ENCODE peak calls at places on chromosomes 7 and 10, in eight cellular contexts. V, B, F, P, K, N, M and X are unnamed samples.

GRCh38 chr10:99612167-99612831 is 7.9 kb downstream of the SLC25A28 start:
- DNase-seq in F (peak), V (peak), M (no peak), N (peak), K (peak), B (no peak), P (peak), X (peak)

GRCh38 chr10:94076325-94076841 is 82.7 kb downstream of the PLCE1 start:
- DNase-seq in M (peak), N (peak), V (no peak), B (no peak), P (no peak), K (peak), F (no peak), X (peak)

GRCh38 chr7:26360606-26361005 is 68.9 kb downstream of the SNX10 start:
- DNase-seq in M (no peak), V (peak), K (no peak), F (no peak), P (no peak), B (no peak), N (no peak), X (no peak)

GRCh38 chr10:61898435-61898778 is 3.1 kb upstream of the ARID5B start:
- DNase-seq in V (peak), F (peak), P (no peak), M (no peak), K (peak), B (no peak), N (no peak), X (peak)

GRCh38 chr7:16416289-16417282 is 4.8 kb downstream of the CRPPA start:
- DNase-seq in V (no peak), M (peak), B (no peak), P (no peak), K (no peak), N (peak), F (no peak), X (no peak)

GRCh38 chr7:16758634-16759602 is 5.4 kb downstream of the TSPAN13 start:
- DNase-seq in K (no peak), N (no peak), B (no peak), P (no peak), M (no peak), F (peak), V (peak), X (no peak)

GRCh38 chr10:59857049-59857448 is 49.3 kb downstream of the CCDC6 start:
- DNase-seq in K (no peak), M (no peak), V (no peak), B (no peak), N (no peak), P (no peak), F (no peak), X (no peak)

GRCh38 chr10:12412671-12413368 is 63.5 kb downstream of the CAMK1D start:
- DNase-seq in M (no peak), K (no peak), B (no peak), F (no peak), V (no peak), N (no peak), P (no peak), X (peak)

GRCh38 chr7:86301301-86301700 is 342.4 kb upstream of the GRM3 start:
- DNase-seq in K (no peak), F (no peak), B (no peak), M (no peak), N (no peak), V (no peak), P (no peak), X (no peak)

GRCh38 chr10:20147679-20148078 is 331.4 kb downstream of the PLXDC2 start:
- DNase-seq in V (no peak), P (no peak), B (no peak), M (no peak), N (peak), F (no peak), K (no peak), X (no peak)

GRCh38 chr7:23393636-23394035 is 76.7 kb downstream of the IGF2BP3 start:
- DNase-seq in P (no peak), N (no peak), M (no peak), F (no peak), V (no peak), K (no peak), B (no peak), X (no peak)

GRCh38 chr10:31490858-31491504 is 172.0 kb downstream of the ZEB1 start:
- DNase-seq in B (no peak), P (no peak), V (peak), M (no peak), N (peak), K (no peak), F (peak), X (no peak)

GRCh38 chr10:87771871-87772500 is 46.0 kb downstream of the ATAD1 start:
- DNase-seq in B (no peak), N (peak), F (peak), M (no peak), V (peak), P (no peak), K (no peak), X (peak)

GRCh38 chr7:130941322-130942210 is 207.6 kb upstream of the KLF14 start:
- DNase-seq in F (peak), K (no peak), N (peak), P (no peak), V (peak), M (no peak), B (no peak), X (no peak)

GRCh38 chr10:113064039-113064438 is 114.0 kb downstream of the TCF7L2 start:
- DNase-seq in K (no peak), F (no peak), V (no peak), P (no peak), M (no peak), N (no peak), B (no peak), X (no peak)

GRCh38 chr10:98790817-98791216 is 344.1 kb upstream of the HPS1 start:
- DNase-seq in F (peak), P (peak), M (no peak), N (no peak), B (no peak), K (peak), V (peak), X (peak)

GRCh38 chr7:92778972-92779371 is 57.4 kb downstream of the CDK6 start:
- DNase-seq in N (no peak), M (peak), F (peak), V (no peak), P (no peak), B (no peak), K (no peak), X (no peak)

GRCh38 chr10:34727595-34728033 is 87.5 kb downstream of the PARD3 start:
- DNase-seq in N (no peak), M (no peak), F (no peak), B (no peak), K (no peak), V (no peak), P (no peak), X (no peak)

GRCh38 chr7:101784275-101785127 is 32.9 kb upstream of the CUX1 start:
- DNase-seq in B (no peak), N (no peak), V (no peak), K (no peak), F (no peak), M (peak), P (no peak), X (no peak)

GRCh38 chr7:1384113-1384415 is 75.2 kb downstream of the MICALL2 start:
- DNase-seq in V (no peak), F (no peak), K (no peak), B (no peak), N (no peak), M (no peak), P (no peak), X (no peak)

GRCh38 chr7:35035511-35035921 is 1.8 kb downstream of the DPY19L1 start:
- DNase-seq in F (peak), B (no peak), N (peak), P (no peak), M (no peak), K (peak), V (peak), X (peak)

GRCh38 chr10:63120554-63120953 is 12.6 kb upstream of the NRBF2 start:
- DNase-seq in K (peak), V (no peak), M (peak), N (peak), F (no peak), P (no peak), B (no peak), X (peak)

GRCh38 chr10:104350146-104350635 is 3.4 kb upstream of the CFAP58 start:
- DNase-seq in V (peak), F (peak), B (no peak), N (peak), M (no peak), K (peak), P (no peak), X (peak)

GRCh38 chr7:105806592-105807266 is 69.7 kb downstream of the ATXN7L1 start:
- DNase-seq in M (no peak), F (peak), N (peak), V (peak), K (no peak), P (peak), B (peak), X (no peak)

GRCh38 chr7:99267530-99268360 is 4.9 kb upstream of the MYH16 start:
- DNase-seq in B (no peak), V (no peak), K (no peak), N (peak), M (peak), P (no peak), F (no peak), X (no peak)

GRCh38 chr10:92146072-92146471 is 144.8 kb downstream of the CPEB3 start:
- DNase-seq in M (no peak), F (no peak), B (no peak), N (no peak), V (no peak), K (no peak), P (no peak), X (no peak)

GRCh38 chr10:119567978-119568377 is 25.5 kb upstream of the RGS10 start:
- DNase-seq in K (no peak), P (peak), N (no peak), B (no peak), V (no peak), M (no peak), F (peak), X (no peak)

GRCh38 chr10:79125092-79125491 is 56.3 kb downstream of the ZMIZ1 start:
- DNase-seq in V (no peak), B (no peak), M (no peak), P (no peak), N (no peak), F (no peak), K (peak), X (peak)

GRCh38 chr10:35765996-35766395 is 123.9 kb upstream of the FZD8 start:
- DNase-seq in M (no peak), P (no peak), N (no peak), B (no peak), V (no peak), F (no peak), K (no peak), X (no peak)

GRCh38 chr7:99597762-99598501 is at the start of gene TMEM225B:
- DNase-seq in P (no peak), M (no peak), V (no peak), K (no peak), N (no peak), B (no peak), F (no peak), X (no peak)

GRCh38 chr10:67839957-67840356 is 2.0 kb upstream of the DNAJC12 start:
- DNase-seq in B (no peak), K (no peak), F (no peak), M (no peak), P (no peak), N (peak), V (no peak), X (no peak)

GRCh38 chr7:33459340-33459751 is 330.0 kb downstream of the BBS9 start:
- DNase-seq in P (no peak), F (peak), N (peak), V (no peak), B (no peak), K (peak), M (peak), X (peak)

GRCh38 chr10:73889014-73889413 is 14.7 kb upstream of the CAMK2G start:
- DNase-seq in K (peak), N (peak), M (peak), P (no peak), B (no peak), V (peak), F (no peak), X (peak)

GRCh38 chr10:127492607-127493250 is 56.4 kb upstream of the NPS start:
- DNase-seq in P (no peak), B (no peak), M (no peak), N (no peak), F (no peak), K (no peak), V (no peak), X (no peak)

GRCh38 chr10:60937784-60938654 is 6.0 kb downstream of the RHOBTB1 start:
- DNase-seq in N (peak), B (no peak), P (no peak), M (no peak), K (no peak), V (no peak), F (no peak), X (no peak)

GRCh38 chr7:102978280-102978679 is 65.5 kb downstream of the LRRC17 start:
- DNase-seq in K (no peak), V (no peak), F (no peak), N (peak), P (no peak), M (peak), B (no peak), X (no peak)

GRCh38 chr7:73850781-73851207 is 8.5 kb upstream of the METTL27 start:
- DNase-seq in P (no peak), M (peak), N (peak), V (no peak), F (no peak), K (no peak), B (no peak), X (no peak)

GRCh38 chr10:10589540-10589939 is 428.1 kb upstream of the CELF2 start:
- DNase-seq in K (no peak), F (no peak), V (no peak), B (no peak), M (peak), P (peak), N (no peak), X (no peak)